ENCODE peak calls at places on chromosomes 13 and 19, in four cellular contexts. W is CD8-positive, alpha-beta T cell; G is WERI-Rb-1; Y is H9. A is an unnamed sample.
A peak's percentile ranks its signal among the peaks of the same experiment; 100 is the strongest.

GRCh38 chr13:29402168-29402621 is 193.3 kb downstream of the SLC7A1 start:
- DNase-seq in W (no peak), Y (no peak), G (no peak), A (no peak)

GRCh38 chr19:6424190-6424938 is at the start of gene KHSRP:
- DNase-seq in G (no peak), Y (no peak), W (peak; percentile 14), A (peak; percentile 21)

GRCh38 chr13:40666058-40666904 is at the start of gene FOXO1:
- DNase-seq in Y (peak; percentile 86), W (peak; percentile 88), G (peak; percentile 69), A (peak; percentile 87)

GRCh38 chr13:66895780-66896179 is 334.4 kb downstream of the PCDH9 start:
- DNase-seq in W (no peak), Y (no peak), G (no peak), A (no peak)

GRCh38 chr19:50649433-50650391 is at the start of gene C19orf81:
- DNase-seq in W (no peak), Y (peak; percentile 90), G (peak; percentile 61), A (no peak)

GRCh38 chr19:47444388-47444821 is 25.1 kb upstream of the MEIS3 start:
- DNase-seq in G (no peak), Y (peak; percentile 64), W (peak; percentile 46), A (peak; percentile 4)

GRCh38 chr19:4589579-4590410 is 30.3 kb upstream of the SEMA6B start:
- DNase-seq in W (no peak), G (peak; percentile 73), Y (no peak), A (no peak)

GRCh38 chr13:40589285-40590109 is 76.9 kb downstream of the FOXO1 start:
- DNase-seq in W (no peak), Y (no peak), G (peak; percentile 8), A (no peak)

GRCh38 chr13:49814551-49815270 is 22.2 kb upstream of the KPNA3 start:
- DNase-seq in G (no peak), W (no peak), Y (no peak), A (no peak)

GRCh38 chr19:14366529-14366928 is 14.7 kb upstream of the ADGRE5 start:
- DNase-seq in W (peak; percentile 93), Y (peak; percentile 92), G (peak; percentile 44), A (peak; percentile 69)

GRCh38 chr19:13953021-13953531 is 767 bp downstream of the DCAF15 start:
- DNase-seq in G (no peak), W (peak; percentile 16), Y (peak; percentile 50), A (peak; percentile 17)

GRCh38 chr19:34964598-34964997 is 569 bp upstream of the ZNF792 start:
- DNase-seq in G (no peak), Y (no peak), W (no peak), A (no peak)

GRCh38 chr13:21420706-21421105 is 38.4 kb downstream of the ZDHHC20 start:
- DNase-seq in Y (no peak), W (no peak), G (no peak), A (no peak)

GRCh38 chr19:18475004-18475453 is 37.1 kb upstream of the ISYNA1 start:
- DNase-seq in G (no peak), W (peak; percentile 42), Y (no peak), A (no peak)

GRCh38 chr19:52227196-52227940 is 37.5 kb downstream of the PPP2R1A start:
- DNase-seq in G (peak; percentile 54), W (no peak), Y (no peak), A (no peak)

GRCh38 chr19:43681826-43682225 is 11.9 kb upstream of the PLAUR start:
- DNase-seq in Y (no peak), G (no peak), W (no peak), A (no peak)

GRCh38 chr13:110097013-110097412 is 209.9 kb downstream of the COL4A1 start:
- DNase-seq in Y (no peak), W (no peak), G (no peak), A (no peak)

GRCh38 chr13:110103026-110103425 is 203.9 kb downstream of the COL4A1 start:
- DNase-seq in Y (no peak), G (no peak), W (no peak), A (peak; percentile 69)

GRCh38 chr13:110102053-110102452 is 204.9 kb downstream of the COL4A1 start:
- DNase-seq in Y (no peak), W (no peak), G (no peak), A (no peak)

GRCh38 chr13:110103479-110103878 is 203.5 kb downstream of the COL4A1 start:
- DNase-seq in Y (no peak), W (no peak), G (no peak), A (no peak)

DNA sequence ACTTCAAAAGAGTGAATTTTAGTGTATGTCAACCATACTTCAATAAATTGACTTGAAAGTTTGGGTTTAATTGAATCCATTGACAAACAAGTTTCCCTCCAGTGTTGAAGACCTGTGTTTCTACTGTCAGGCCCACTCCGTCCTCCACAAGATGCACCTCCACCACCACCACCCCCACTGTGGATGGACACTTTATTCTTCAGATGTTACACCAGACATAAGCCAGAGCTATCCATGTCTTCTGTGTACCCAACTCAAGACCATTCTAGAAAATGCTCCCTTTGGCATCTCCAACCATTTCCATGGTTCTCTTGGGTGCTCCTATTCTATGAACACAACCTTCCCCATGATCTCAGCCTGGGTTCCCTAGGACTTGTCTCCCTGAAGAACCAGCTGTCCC is 207.0 kb downstream of the COL4A1 start:
- DNase-seq in W (no peak), G (no peak), Y (no peak), A (no peak)
- H3K9me3 ChIP-seq in W (no peaks in the 10 kb centered on the region), G (peaks cover 23% of the 10 kb centered on the region), Y (peaks cover 9% of the 10 kb centered on the region), A (no peaks in the 10 kb centered on the region)

GRCh38 chr19:11853358-11853757 is 4.8 kb downstream of the ZNF439 start:
- DNase-seq in Y (no peak), W (no peak), G (no peak), A (no peak)

GRCh38 chr19:11861301-11861700 is 12.8 kb downstream of the ZNF439 start:
- DNase-seq in Y (no peak), W (no peak), G (no peak), A (no peak)

GRCh38 chr19:11860721-11861120 is 12.2 kb downstream of the ZNF439 start:
- DNase-seq in Y (no peak), W (no peak), G (no peak), A (no peak)

DNA sequence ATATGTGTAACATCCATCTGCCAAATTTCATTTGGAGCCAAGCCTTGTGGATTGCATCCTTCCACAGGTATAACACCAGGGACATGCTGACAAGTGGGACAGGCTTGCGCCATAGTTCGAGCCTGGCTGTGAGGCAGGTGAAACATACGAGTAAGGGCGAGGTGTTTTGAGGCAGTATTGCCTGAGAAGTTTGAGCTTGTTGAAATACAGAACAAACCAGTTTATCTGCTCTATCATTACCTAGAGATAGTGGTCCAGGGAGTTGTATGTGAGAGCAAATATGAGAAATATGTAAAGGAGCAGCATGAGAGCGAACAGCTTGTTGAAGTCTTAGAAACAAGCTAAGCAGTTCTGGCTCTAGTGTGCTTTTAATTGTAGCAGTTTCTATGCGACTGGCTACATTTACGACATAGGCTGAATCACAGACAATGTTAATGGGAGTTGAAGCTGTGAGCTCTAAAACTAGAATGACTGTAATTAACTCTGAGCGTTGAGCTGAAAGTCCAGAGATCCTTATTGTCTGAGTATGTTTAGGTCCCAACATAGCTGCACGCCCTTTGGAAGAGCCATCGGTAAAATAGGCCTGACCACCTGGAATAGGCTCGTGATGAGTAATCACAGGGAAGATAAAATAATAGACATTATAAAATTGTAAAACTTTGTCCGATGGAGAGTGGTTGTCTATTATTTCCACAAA is 8.2 kb downstream of the ZNF439 start:
- DNase-seq in W (no peak), G (no peak), Y (no peak), A (no peak)
- H3K9me3 ChIP-seq in W (peaks cover 21% of the 10 kb centered on the region), G (no peaks in the 10 kb centered on the region), Y (peaks cover 9% of the 10 kb centered on the region), A (no peaks in the 10 kb centered on the region)

GRCh38 chr19:9523885-9524474 is 14.5 kb downstream of the ZNF426 start:
- DNase-seq in G (no peak), Y (no peak), W (no peak), A (no peak)
- H3K9me3 ChIP-seq in G (peaks cover 33% of the 10 kb centered on the region), Y (peaks cover 82% of the 10 kb centered on the region), W (peaks cover 53% of the 10 kb centered on the region), A (peaks cover 22% of the 10 kb centered on the region)

DNA sequence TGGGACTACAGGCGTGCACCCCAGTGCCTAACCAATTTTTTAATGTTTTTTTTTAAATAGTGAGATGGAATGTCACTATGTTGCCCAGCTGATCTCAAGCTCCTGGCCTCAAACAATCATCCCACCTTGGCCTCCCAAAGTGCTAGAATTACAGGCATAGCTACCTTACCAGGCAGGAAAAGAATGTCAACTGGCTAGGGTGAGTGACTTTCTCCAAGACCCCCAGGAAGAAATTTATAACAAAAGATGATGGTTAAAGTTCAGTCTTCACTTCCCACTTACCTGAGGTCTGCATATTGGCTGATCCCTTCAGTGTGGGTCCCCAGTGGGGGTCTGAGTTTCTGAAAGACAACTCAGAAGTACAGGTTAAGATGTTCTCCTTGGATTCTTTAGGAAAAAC is 893.0 kb downstream of the UQCRFS1 start:
- DNase-seq in W (no peak), Y (no peak), G (no peak), A (no peak)
- H3K9me3 ChIP-seq in W (no peaks in the 10 kb centered on the region), Y (no peaks in the 10 kb centered on the region), G (no peaks in the 10 kb centered on the region), A (no peaks in the 10 kb centered on the region)

DNA sequence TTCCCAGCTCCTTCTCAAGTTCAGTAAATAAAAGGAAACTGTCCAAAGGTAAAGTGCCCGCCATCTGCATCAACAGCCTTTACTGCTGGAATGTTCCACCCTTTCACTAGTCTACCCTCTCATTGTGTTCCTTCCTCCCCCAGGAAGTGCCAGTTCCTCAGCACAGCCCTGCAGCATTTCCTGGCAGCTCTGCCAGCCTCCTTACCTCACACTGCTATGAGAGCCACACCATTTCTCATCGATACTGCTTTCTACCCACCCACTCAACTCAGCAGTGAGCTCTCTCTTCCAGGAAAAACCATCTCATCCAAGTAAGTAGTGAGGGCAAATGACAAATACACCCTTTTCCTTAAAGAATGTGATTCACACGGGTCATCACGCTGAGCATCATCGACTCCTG is 19.8 kb downstream of the UQCRFS1 start:
- DNase-seq in W (no peak), G (no peak), Y (no peak), A (no peak)
- H3K9me3 ChIP-seq in W (no peaks in the 10 kb centered on the region), G (peaks cover 2% of the 10 kb centered on the region), Y (no peaks in the 10 kb centered on the region), A (no peaks in the 10 kb centered on the region)

GRCh38 chr19:57068921-57069697 is 50.7 kb upstream of the USP29 start:
- DNase-seq in Y (no peak), G (peak; percentile 87), W (no peak), A (peak; percentile 44)
- H3K9me3 ChIP-seq in Y (peaks cover 66% of the 10 kb centered on the region), G (no peaks in the 10 kb centered on the region), W (no peaks in the 10 kb centered on the region), A (no peaks in the 10 kb centered on the region)